ENCODE peak calls at places on chromosome 1, in nine cellular contexts. S is esophagus squamous epithelium, M is heart left ventricle, P is PC-3, V is dorsolateral prefrontal cortex, E is sigmoid colon, D is upper lobe of right lung, G is AG10803, W is WTC11. C is an unnamed sample.

GRCh38 chr1:64906447-64906846 is 59.9 kb downstream of the JAK1 start:
- DNase-seq in S (no peak), M (no peak), P (peak), V (no peak), E (no peak), D (no peak), G (no peak), W (no peak), C (no peak)

GRCh38 chr1:204442376-204443259 is 31.0 kb upstream of the PPP1R15B start:
- DNase-seq in S (no peak), M (no peak), P (no peak), V (no peak), E (no peak), D (no peak), G (no peak), W (no peak), C (no peak)

GRCh38 chr1:22064751-22065402 is 12.4 kb downstream of the CDC42 start:
- DNase-seq in S (no peak), M (no peak), P (no peak), V (no peak), E (no peak), D (no peak), G (peak), W (no peak), C (no peak)

GRCh38 chr1:55155522-55155921 is 59.6 kb downstream of the USP24 start:
- DNase-seq in S (no peak), M (peak), P (peak), V (peak), E (no peak), D (peak), G (no peak), W (peak), C (peak)

GRCh38 chr1:163186910-163187309 is 15.8 kb downstream of the RGS5 start:
- DNase-seq in S (no peak), M (no peak), P (no peak), V (no peak), E (no peak), D (no peak), G (no peak), W (no peak), C (no peak)

GRCh38 chr1:198986442-198986841 is 347.6 kb downstream of the PTPRC start:
- DNase-seq in S (no peak), M (no peak), P (no peak), V (no peak), E (no peak), D (no peak), G (no peak), W (no peak), C (no peak)

GRCh38 chr1:245155186-245156040 is 628 bp downstream of the KIF26B start:
- DNase-seq in S (no peak), M (no peak), P (peak), V (no peak), E (no peak), D (no peak), G (peak), W (peak), C (peak)

GRCh38 chr1:225940385-225941151 is 452 bp downstream of the LEFTY2 start:
- DNase-seq in S (no peak), M (peak), P (no peak), V (no peak), E (no peak), D (no peak), G (no peak), W (no peak), C (no peak)

GRCh38 chr1:168331569-168331968 is 50.9 kb downstream of the TBX19 start:
- DNase-seq in S (no peak), M (no peak), P (no peak), V (no peak), E (no peak), D (no peak), G (no peak), W (no peak), C (no peak)

GRCh38 chr1:201360901-201361651 is 16.4 kb downstream of the TNNT2 start:
- DNase-seq in S (no peak), M (peak), P (no peak), V (no peak), E (no peak), D (peak), G (no peak), W (no peak), C (no peak)

GRCh38 chr1:52520149-52520548 is 32.7 kb downstream of the TUT4 start:
- DNase-seq in S (no peak), M (no peak), P (no peak), V (no peak), E (no peak), D (no peak), G (peak), W (no peak), C (no peak)

GRCh38 chr1:202959276-202959620 is 1.1 kb upstream of the ADIPOR1 start:
- DNase-seq in S (no peak), M (no peak), P (peak), V (no peak), E (no peak), D (no peak), G (peak), W (no peak), C (no peak)

GRCh38 chr1:31583082-31583994 is 7.0 kb downstream of the TINAGL1 start:
- DNase-seq in S (no peak), M (peak), P (no peak), V (no peak), E (no peak), D (peak), G (no peak), W (no peak), C (no peak)

GRCh38 chr1:200311256-200311655 is 98.6 kb downstream of the ZNF281 start:
- DNase-seq in S (no peak), M (no peak), P (no peak), V (no peak), E (no peak), D (no peak), G (peak), W (no peak), C (peak)

GRCh38 chr1:65278344-65279091 is 30.8 kb upstream of the DNAJC6 start:
- DNase-seq in S (no peak), M (no peak), P (no peak), V (no peak), E (no peak), D (no peak), G (peak), W (no peak), C (no peak)

GRCh38 chr1:42381424-42381673 is 757 bp downstream of the RIMKLA start:
- DNase-seq in S (no peak), M (no peak), P (no peak), V (no peak), E (no peak), D (no peak), G (no peak), W (no peak), C (no peak)

GRCh38 chr1:98075626-98076025 is 154.8 kb upstream of the DPYD start:
- DNase-seq in S (no peak), M (no peak), P (no peak), V (no peak), E (no peak), D (no peak), G (no peak), W (no peak), C (no peak)

GRCh38 chr1:59409525-59409924 is 112.6 kb downstream of the FGGY start:
- DNase-seq in S (no peak), M (no peak), P (no peak), V (no peak), E (no peak), D (no peak), G (peak), W (no peak), C (no peak)

GRCh38 chr1:246579818-246580217 is 13.6 kb downstream of the CNST start:
- DNase-seq in S (no peak), M (no peak), P (no peak), V (no peak), E (no peak), D (no peak), G (peak), W (no peak), C (no peak)

GRCh38 chr1:205325334-205325884 is 3.9 kb upstream of the NUAK2 start:
- DNase-seq in S (no peak), M (no peak), P (peak), V (peak), E (peak), D (no peak), G (peak), W (peak), C (peak)

GRCh38 chr1:235075955-235076308 is 52.7 kb downstream of the TOMM20 start:
- DNase-seq in S (no peak), M (no peak), P (no peak), V (no peak), E (no peak), D (no peak), G (no peak), W (no peak), C (no peak)

GRCh38 chr1:7845761-7846160 is 7.1 kb downstream of the UTS2 start:
- DNase-seq in S (no peak), M (no peak), P (no peak), V (no peak), E (no peak), D (no peak), G (peak), W (no peak), C (no peak)

GRCh38 chr1:158506369-158506987 is 34.5 kb downstream of the OR10R2 start:
- DNase-seq in S (no peak), M (peak), P (peak), V (no peak), E (no peak), D (no peak), G (no peak), W (peak), C (peak)

GRCh38 chr1:116147972-116148371 is 36.8 kb downstream of the MAB21L3 start:
- DNase-seq in S (no peak), M (no peak), P (no peak), V (no peak), E (no peak), D (no peak), G (no peak), W (no peak), C (no peak)

GRCh38 chr1:151972533-151973270 is 21.0 kb downstream of the S100A10 start:
- DNase-seq in S (no peak), M (no peak), P (peak), V (no peak), E (peak), D (no peak), G (peak), W (no peak), C (no peak)

GRCh38 chr1:63917571-63918394 is 144.0 kb downstream of the ROR1 start:
- DNase-seq in S (no peak), M (no peak), P (peak), V (no peak), E (no peak), D (no peak), G (no peak), W (peak), C (no peak)

DNA sequence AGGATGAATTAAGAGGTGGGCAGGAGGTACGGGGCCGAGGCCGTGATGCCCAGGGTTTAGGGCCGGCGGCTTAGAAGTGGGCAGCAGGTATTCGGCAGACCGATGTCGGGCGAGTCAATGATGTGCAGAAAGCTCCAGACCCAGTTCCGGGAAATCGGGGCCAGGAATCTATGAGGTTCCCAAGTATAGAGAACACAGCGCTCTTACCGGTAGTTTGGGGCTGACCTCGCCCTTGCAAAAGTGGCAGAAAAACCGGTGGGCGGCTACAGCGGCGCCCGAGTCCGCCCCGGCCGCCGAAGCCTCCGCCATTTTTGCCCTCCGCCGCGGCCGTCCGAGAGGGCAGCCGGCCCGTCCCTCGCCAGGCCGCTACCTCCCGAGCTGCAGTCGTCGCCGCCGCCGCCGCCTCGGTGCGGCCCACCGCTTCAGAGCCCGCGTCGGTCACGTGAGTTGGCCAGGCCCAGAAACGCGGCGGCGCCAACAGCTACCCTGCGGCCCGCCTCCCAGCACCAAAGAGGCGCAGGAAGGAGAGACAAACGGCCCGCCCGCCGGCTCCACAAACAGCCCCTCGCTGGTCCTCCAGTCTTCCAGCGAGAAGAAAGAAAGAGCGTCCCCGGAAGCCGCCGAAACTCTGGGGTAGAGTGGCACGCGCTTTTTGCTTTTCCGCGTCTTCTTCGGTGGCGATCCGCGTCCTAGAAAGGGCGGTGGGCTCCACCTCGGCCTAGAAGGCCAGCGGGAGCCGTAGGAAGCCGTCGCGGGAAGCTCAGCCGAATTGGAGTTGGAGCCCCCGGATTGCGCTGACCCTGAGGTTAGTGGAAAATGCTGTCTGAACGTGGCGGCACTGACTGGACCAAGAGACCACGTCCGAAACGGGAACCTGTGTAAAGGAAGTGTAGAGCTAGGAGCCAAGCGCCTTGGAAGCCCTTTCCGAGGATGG is at the start of the genes POLR3C and RNF115:
- DNase-seq in S (peak), M (peak), P (peak), V (peak), E (peak), D (peak), G (peak), W (peak), C (peak)
- TF ChIP-seq CTCF in S (no peak), M (no peak), P (no peak), V (peak), E (no peak), D (no peak), G (no peak), W (no peak), C (no peak)

GRCh38 chr1:77948841-77949424 is 29.9 kb downstream of the FUBP1 start:
- DNase-seq in S (no peak), M (peak), P (peak), V (no peak), E (no peak), D (no peak), G (peak), W (no peak), C (no peak)
- TF ChIP-seq CTCF in S (no peak), M (peak), P (no peak), V (no peak), E (no peak), D (peak), G (peak), W (no peak), C (no peak)

GRCh38 chr1:227749225-227749624 is 14.0 kb downstream of the SNAP47 start:
- DNase-seq in S (no peak), M (no peak), P (no peak), V (no peak), E (no peak), D (no peak), G (no peak), W (no peak), C (no peak)

GRCh38 chr1:227746676-227747075 is 11.4 kb downstream of the SNAP47 start:
- DNase-seq in S (no peak), M (no peak), P (no peak), V (no peak), E (no peak), D (no peak), G (no peak), W (no peak), C (no peak)

GRCh38 chr1:227748496-227749182 is 13.4 kb downstream of the SNAP47 start:
- DNase-seq in S (no peak), M (no peak), P (no peak), V (no peak), E (peak), D (no peak), G (no peak), W (no peak), C (no peak)

GRCh38 chr1:227747382-227747781 is 12.1 kb downstream of the SNAP47 start:
- DNase-seq in S (no peak), M (no peak), P (no peak), V (no peak), E (no peak), D (no peak), G (no peak), W (no peak), C (no peak)

GRCh38 chr1:227747948-227748495 is 12.8 kb downstream of the SNAP47 start:
- DNase-seq in S (no peak), M (no peak), P (no peak), V (no peak), E (no peak), D (no peak), G (no peak), W (no peak), C (no peak)
- TF ChIP-seq CTCF in S (no peak), M (no peak), P (no peak), V (no peak), E (no peak), D (no peak), G (no peak), W (no peak), C (no peak)

GRCh38 chr1:5615076-5615475 is 377.1 kb downstream of the NPHP4 start:
- DNase-seq in S (no peak), M (no peak), P (no peak), V (no peak), E (no peak), D (no peak), G (no peak), W (no peak), C (no peak)
- TF ChIP-seq CTCF in S (no peak), M (no peak), P (no peak), V (no peak), E (no peak), D (no peak), G (no peak), W (no peak), C (no peak)

DNA sequence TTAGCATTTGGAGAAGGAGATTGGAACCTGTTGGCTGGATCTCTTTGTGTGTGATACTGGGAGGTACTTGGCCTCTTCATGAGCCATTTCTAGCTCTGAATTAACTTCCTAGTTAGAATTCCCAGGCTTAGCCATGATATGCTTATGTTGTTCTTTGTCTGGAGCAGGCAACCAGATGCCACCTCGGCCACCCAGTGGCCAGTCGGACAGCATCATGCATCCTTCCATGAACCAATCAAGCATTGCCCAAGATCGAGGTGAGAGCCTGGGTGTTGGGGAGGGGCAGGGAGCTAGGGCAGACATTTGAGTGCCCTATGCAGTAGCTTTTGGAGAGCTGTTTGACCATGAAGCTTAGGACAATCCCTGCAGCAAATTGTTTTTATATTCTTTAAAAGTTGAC is 26.5 kb upstream of the PIGV start:
- DNase-seq in S (no peak), M (no peak), P (peak), V (no peak), E (no peak), D (no peak), G (no peak), W (no peak), C (no peak)
- TF ChIP-seq CTCF in S (no peak), M (peak), P (peak), V (peak), E (no peak), D (peak), G (no peak), W (no peak), C (peak)